ENCODE peak calls at places on chromosome 16, in seven cellular contexts. E is left ventricle myocardium inferior, V is A549, L is brain microvascular endothelial cell, O is uterus, F is lower lobe of right lung, S is epithelial cell of esophagus. J is an unnamed sample.
A peak's percentile ranks its signal among the peaks of the same experiment; 100 is the strongest.

GRCh38 chr16:75570351-75571104 is 4.3 kb downstream of the GABARAPL2 start:
- DNase-seq in E (no peak), V (no peak), L (no peak), O (no peak), F (no peak), S (no peak), J (no peak)

GRCh38 chr16:64654137-64654652 is 467.7 kb downstream of the CDH11 start:
- DNase-seq in E (no peak), V (no peak), L (peak; percentile 17), O (no peak), F (no peak), S (no peak), J (no peak)

GRCh38 chr16:2753523-2754020 is 1.1 kb downstream of the SRRM2 start:
- DNase-seq in E (no peak), V (no peak), L (no peak), O (no peak), F (peak; percentile 27), S (no peak), J (no peak)

GRCh38 chr16:8989099-8989878 is 25.6 kb upstream of the USP7 start:
- DNase-seq in E (no peak), V (no peak), L (no peak), O (no peak), F (no peak), S (no peak), J (no peak)

GRCh38 chr16:88430524-88431446 is 22.3 kb upstream of the ZFPM1 start:
- DNase-seq in E (peak; percentile 40), V (no peak), L (peak; percentile 8), O (no peak), F (no peak), S (no peak), J (no peak)

GRCh38 chr16:12318661-12319463 is 342.3 kb downstream of the SNX29 start:
- DNase-seq in E (no peak), V (no peak), L (no peak), O (no peak), F (no peak), S (no peak), J (no peak)

GRCh38 chr16:16093625-16094332 is 129.5 kb downstream of the ABCC6 start:
- DNase-seq in E (no peak), V (no peak), L (no peak), O (no peak), F (no peak), S (no peak), J (no peak)

GRCh38 chr16:20906225-20906870 is 5.8 kb downstream of the LYRM1 start:
- DNase-seq in E (no peak), V (peak; percentile 36), L (peak; percentile 42), O (peak; percentile 54), F (no peak), S (peak; percentile 43), J (no peak)

GRCh38 chr16:4699030-4699556 is 5.7 kb downstream of the NUDT16L1 start:
- DNase-seq in E (no peak), V (no peak), L (no peak), O (no peak), F (no peak), S (no peak), J (no peak)

GRCh38 chr16:4498546-4499195 is 22.5 kb downstream of the HMOX2 start:
- DNase-seq in E (no peak), V (no peak), L (no peak), O (no peak), F (no peak), S (peak; percentile 75), J (no peak)

GRCh38 chr16:685967-686366 is 1.8 kb upstream of the JMJD8 start:
- DNase-seq in E (no peak), V (peak; percentile 81), L (no peak), O (no peak), F (peak; percentile 74), S (peak; percentile 49), J (peak; percentile 53)

DNA sequence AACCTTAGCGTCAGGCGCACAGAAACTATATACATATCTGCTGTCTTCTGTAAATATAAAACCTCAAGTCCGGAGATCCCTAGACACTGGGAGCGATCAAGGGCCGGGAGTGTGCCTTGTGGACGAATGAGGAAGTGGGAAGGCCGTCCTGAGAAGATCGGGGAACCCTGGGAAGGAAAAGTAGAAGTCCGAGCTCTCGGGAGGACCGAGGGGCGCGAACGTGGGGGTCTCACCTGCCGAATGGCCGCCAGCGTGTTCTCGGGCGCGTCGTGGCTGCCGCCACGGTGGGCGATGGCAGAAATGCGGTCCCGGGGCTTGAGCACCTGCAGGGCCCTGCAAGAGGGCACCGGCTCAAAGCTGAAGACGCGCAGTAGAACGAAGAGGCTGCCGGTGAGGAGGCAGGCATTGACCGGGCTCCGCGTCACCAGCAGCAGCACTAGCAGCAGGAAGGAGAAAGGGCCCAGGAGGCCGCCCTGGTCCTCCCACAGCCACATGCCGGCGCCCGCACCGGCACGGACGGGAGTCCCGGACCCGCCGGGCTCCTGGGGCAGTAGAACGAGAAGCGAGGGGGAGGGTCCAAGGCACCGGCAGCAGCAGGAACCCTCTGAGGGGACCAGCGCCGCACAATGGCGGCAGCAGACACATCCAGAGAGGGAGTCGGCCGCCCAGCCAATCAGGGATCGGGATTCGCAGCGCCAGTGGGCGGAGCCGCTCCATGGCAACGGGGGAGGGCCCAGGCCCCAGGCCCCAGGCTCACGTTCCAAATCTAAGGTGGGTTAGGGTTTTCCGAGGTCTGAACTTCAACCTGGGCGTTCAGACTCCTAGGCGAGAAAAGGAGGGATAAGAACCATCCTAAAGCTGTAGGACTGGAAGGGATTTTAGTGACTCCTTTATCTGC is at the start of gene GDE1:
- DNase-seq in E (peak; percentile 96), V (peak; percentile 90), L (peak; percentile 89), O (peak; percentile 95), F (peak; percentile 96), S (peak; percentile 90), J (peak; percentile 97)
- TF ChIP-seq CTCF in E (peak; percentile 29), V (no peak), L (peak; percentile 57), O (peak; percentile 32), F (peak; percentile 48), S (peak; percentile 40), J (peak; percentile 38)

GRCh38 chr16:57048095-57048494 is 44.3 kb upstream of the CPNE2 start:
- DNase-seq in E (no peak), V (no peak), L (no peak), O (no peak), F (no peak), S (no peak), J (no peak)

GRCh38 chr16:57043248-57043647 is 49.1 kb upstream of the CPNE2 start:
- DNase-seq in E (no peak), V (no peak), L (no peak), O (no peak), F (no peak), S (no peak), J (no peak)

GRCh38 chr16:57044931-57045693 is 47.3 kb upstream of the CPNE2 start:
- DNase-seq in E (no peak), V (no peak), L (no peak), O (no peak), F (no peak), S (no peak), J (no peak)

GRCh38 chr16:57042157-57043111 is 49.9 kb upstream of the CPNE2 start:
- DNase-seq in E (no peak), V (no peak), L (no peak), O (no peak), F (no peak), S (peak; percentile 92), J (no peak)

DNA sequence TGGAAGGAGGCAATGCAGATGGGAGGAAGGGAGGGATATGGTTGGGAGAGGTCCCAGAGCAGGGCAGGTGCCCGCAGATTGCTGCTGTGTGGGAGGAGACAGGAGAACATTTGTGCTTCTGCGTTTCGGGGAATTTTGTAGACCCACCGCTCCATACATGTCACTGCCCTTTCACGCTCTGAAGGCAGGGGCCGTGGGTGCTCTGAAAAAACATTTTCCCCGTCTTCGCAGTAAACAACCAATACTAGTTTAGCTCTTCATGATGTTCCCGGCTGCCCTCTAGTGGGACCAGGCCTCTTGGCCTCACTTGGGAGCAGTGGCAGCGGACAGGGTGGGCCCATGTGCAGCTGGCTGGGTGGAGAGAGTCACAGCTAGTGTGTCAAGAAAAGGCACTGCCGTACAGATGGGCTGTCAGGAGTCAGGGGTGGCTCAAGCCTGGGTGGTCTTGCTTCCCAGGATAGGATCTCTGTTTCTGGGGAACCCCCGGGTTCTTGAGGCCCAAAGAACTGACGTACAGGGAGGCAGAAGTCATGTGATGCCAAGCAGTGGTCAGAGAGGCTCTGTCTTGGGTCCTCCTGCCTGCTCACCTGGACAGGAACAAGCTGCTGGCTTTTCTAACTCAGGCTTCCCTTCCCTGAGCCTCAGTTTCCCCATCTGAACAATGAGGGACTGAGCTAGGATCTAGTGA is 46.5 kb upstream of the CPNE2 start:
- DNase-seq in E (peak; percentile 74), V (peak; percentile 48), L (peak; percentile 66), O (peak; percentile 63), F (peak; percentile 64), S (peak; percentile 48), J (peak; percentile 83)
- TF ChIP-seq CTCF in E (peak; percentile 77), V (peak; percentile 34), L (peak; percentile 93), O (peak; percentile 52), F (peak; percentile 54), S (peak; percentile 81), J (peak; percentile 79)

GRCh38 chr16:28110479-28110878 is 47.0 kb upstream of the GSG1L start:
- DNase-seq in E (no peak), V (no peak), L (no peak), O (no peak), F (no peak), S (no peak), J (no peak)
- TF ChIP-seq CTCF in E (no peak), V (no peak), L (no peak), O (no peak), F (no peak), S (no peak), J (no peak)

DNA sequence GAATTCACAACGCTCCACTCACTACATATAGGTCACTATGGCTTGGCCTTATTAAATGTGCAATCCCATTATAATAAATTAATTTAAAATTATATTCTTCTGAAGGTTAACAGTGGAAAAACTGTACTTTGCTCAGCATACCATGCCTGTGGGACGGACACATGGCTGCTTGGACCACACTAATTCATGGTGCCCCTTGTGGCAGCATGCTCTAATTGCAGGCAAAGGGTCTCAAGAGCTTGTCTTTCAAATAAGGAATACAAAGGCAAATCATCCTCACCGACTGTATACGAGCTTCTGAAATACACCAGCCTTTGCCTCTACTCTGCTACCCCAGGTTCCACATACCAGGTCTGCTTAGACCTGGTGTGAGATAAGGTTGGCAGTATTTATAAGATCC is 11.7 kb downstream of the SMPD3 start:
- DNase-seq in E (no peak), V (peak; percentile 55), L (no peak), O (no peak), F (no peak), S (no peak), J (no peak)
- TF ChIP-seq CTCF in E (no peak), V (no peak), L (peak; percentile 52), O (no peak), F (no peak), S (no peak), J (peak; percentile 17)

J was measured in hepatocyte.